ENCODE peak calls at places on chromosomes 5 and 9, in seven cellular contexts. B is activated CD4-positive, alpha-beta T cell treated with anti-CD3 and anti-CD28 coated beads, Interleukin-2, amount 50 U/mL, for 1 hour; S is activated T-cell treated with anti-CD3 and anti-CD28 coated beads for 1 hour; D is activated CD4-positive, CD25-positive, alpha-beta regulatory T cell; U is endothelial cell; K is Right ventricle myocardium superior; I is activated naive CD8-positive, alpha-beta T cell treated with anti-CD3 and anti-CD28 coated beads, Interleukin-2, amount 50 U/mL, for 16 hours. T is an unnamed sample.

GRCh38 chr5:173535166-173535975 is 81.1 kb downstream of the BOD1 start:
- DNase-seq in B (no peak), S (no peak), D (no peak), U (no peak), K (no peak), I (no peak), T (no peak)

GRCh38 chr9:70566066-70566465 is 151.6 kb upstream of the KLF9 start:
- DNase-seq in B (no peak), S (no peak), D (no peak), U (no peak), K (no peak), I (no peak), T (no peak)

GRCh38 chr5:31581498-31582099 is 49.5 kb downstream of the C5orf22 start:
- DNase-seq in B (no peak), S (no peak), D (no peak), U (no peak), K (no peak), I (no peak), T (peak; percentile 48)

GRCh38 chr5:138685052-138685755 is 68.0 kb upstream of the CTNNA1 start:
- DNase-seq in B (no peak), S (no peak), D (no peak), U (no peak), K (no peak), I (no peak), T (no peak)

GRCh38 chr5:151770383-151771258 is 1.1 kb upstream of the G3BP1 start:
- DNase-seq in B (no peak), S (peak; percentile 36), D (peak; percentile 57), U (peak; percentile 61), K (peak; percentile 89), I (no peak), T (peak; percentile 62)

GRCh38 chr5:128498844-128499455 is 39.1 kb downstream of the FBN2 start:
- DNase-seq in B (no peak), S (no peak), D (no peak), U (peak; percentile 13), K (no peak), I (no peak), T (peak; percentile 40)

GRCh38 chr9:120693609-120694008 is 20.7 kb downstream of the MEGF9 start:
- DNase-seq in B (no peak), S (no peak), D (no peak), U (no peak), K (no peak), I (no peak), T (no peak)

GRCh38 chr9:3903906-3904305 is 378.1 kb upstream of the RFX3 start:
- DNase-seq in B (no peak), S (no peak), D (no peak), U (no peak), K (no peak), I (no peak), T (no peak)